ENCODE peak calls at places on chromosome 2, in nine cellular contexts. One of them, this sample, is unnamed.
A peak's percentile ranks its signal among the peaks of the same experiment; 100 is the strongest.

GRCh38 chr2:239588451-239589269 is 187.8 kb upstream of the HDAC4 start:
- DNase-seq in central memory CD4-positive, alpha-beta T cell: no peak
- DNase-seq in mucosa of gallbladder: no peak
- DNase-seq in cardiac fibroblast: no peak
- DNase-seq in iPS-NIHi11: no peak
- DNase-seq in thyroid gland: no peak
- DNase-seq in GM19239: no peak
- DNase-seq in thoracic aorta: no peak
- DNase-seq in OCI-LY7: no peak
- DNase-seq in this sample: no peak

GRCh38 chr2:235050992-235051351 is 99.2 kb downstream of the SH3BP4 start:
- DNase-seq in OCI-LY7: peak; percentile 27
- DNase-seq in cardiac fibroblast: peak; percentile 90
- DNase-seq in thyroid gland: peak; percentile 90
- DNase-seq in thoracic aorta: peak; percentile 86
- DNase-seq in GM19239: no peak
- DNase-seq in mucosa of gallbladder: peak; percentile 95
- DNase-seq in iPS-NIHi11: peak; percentile 66
- DNase-seq in central memory CD4-positive, alpha-beta T cell: no peak
- DNase-seq in this sample: peak; percentile 94

GRCh38 chr2:66428986-66429612 is 5.8 kb upstream of the MEIS1 start:
- DNase-seq in thoracic aorta: no peak
- DNase-seq in GM19239: no peak
- DNase-seq in central memory CD4-positive, alpha-beta T cell: no peak
- DNase-seq in thyroid gland: no peak
- DNase-seq in cardiac fibroblast: peak; percentile 77
- DNase-seq in iPS-NIHi11: no peak
- DNase-seq in mucosa of gallbladder: no peak
- DNase-seq in OCI-LY7: peak; percentile 70
- DNase-seq in this sample: peak; percentile 75

GRCh38 chr2:185608799-185609198 is 129.8 kb upstream of the FSIP2 start:
- DNase-seq in central memory CD4-positive, alpha-beta T cell: no peak
- DNase-seq in GM19239: no peak
- DNase-seq in thyroid gland: no peak
- DNase-seq in OCI-LY7: peak; percentile 0
- DNase-seq in cardiac fibroblast: no peak
- DNase-seq in iPS-NIHi11: no peak
- DNase-seq in thoracic aorta: no peak
- DNase-seq in mucosa of gallbladder: no peak
- DNase-seq in this sample: no peak

GRCh38 chr2:42256502-42256901 is 87.3 kb downstream of the EML4 start:
- DNase-seq in thyroid gland: no peak
- DNase-seq in OCI-LY7: peak; percentile 87
- DNase-seq in iPS-NIHi11: no peak
- DNase-seq in cardiac fibroblast: peak; percentile 53
- DNase-seq in thoracic aorta: no peak
- DNase-seq in GM19239: peak; percentile 21
- DNase-seq in central memory CD4-positive, alpha-beta T cell: no peak
- DNase-seq in mucosa of gallbladder: no peak
- DNase-seq in this sample: peak; percentile 57

GRCh38 chr2:216246741-216247140 is 125.5 kb downstream of the MARCHF4 start:
- DNase-seq in cardiac fibroblast: no peak
- DNase-seq in thyroid gland: no peak
- DNase-seq in iPS-NIHi11: no peak
- DNase-seq in GM19239: no peak
- DNase-seq in mucosa of gallbladder: no peak
- DNase-seq in central memory CD4-positive, alpha-beta T cell: no peak
- DNase-seq in OCI-LY7: no peak
- DNase-seq in thoracic aorta: no peak
- DNase-seq in this sample: no peak

GRCh38 chr2:200352631-200353030 is 46.1 kb downstream of the SPATS2L start:
- DNase-seq in iPS-NIHi11: peak; percentile 35
- DNase-seq in thyroid gland: peak; percentile 37
- DNase-seq in cardiac fibroblast: peak; percentile 72
- DNase-seq in thoracic aorta: no peak
- DNase-seq in central memory CD4-positive, alpha-beta T cell: no peak
- DNase-seq in OCI-LY7: no peak
- DNase-seq in mucosa of gallbladder: peak; percentile 48
- DNase-seq in GM19239: no peak
- DNase-seq in this sample: no peak

GRCh38 chr2:235966396-235966795 is 201.8 kb downstream of the GBX2 start:
- DNase-seq in thyroid gland: no peak
- DNase-seq in iPS-NIHi11: peak; percentile 52
- DNase-seq in mucosa of gallbladder: no peak
- DNase-seq in thoracic aorta: no peak
- DNase-seq in central memory CD4-positive, alpha-beta T cell: no peak
- DNase-seq in cardiac fibroblast: no peak
- DNase-seq in GM19239: no peak
- DNase-seq in OCI-LY7: no peak
- DNase-seq in this sample: no peak

GRCh38 chr2:179440642-179441251 is 176.1 kb upstream of the SESTD1 start:
- DNase-seq in thoracic aorta: no peak
- DNase-seq in thyroid gland: no peak
- DNase-seq in central memory CD4-positive, alpha-beta T cell: no peak
- DNase-seq in cardiac fibroblast: peak; percentile 55
- DNase-seq in GM19239: peak; percentile 9
- DNase-seq in mucosa of gallbladder: no peak
- DNase-seq in iPS-NIHi11: no peak
- DNase-seq in OCI-LY7: peak; percentile 57
- DNase-seq in this sample: peak; percentile 68

This sample was measured in dermis blood vessel endothelial cell.